ENCODE peak calls at places on chromosome 14, in seven cellular contexts. Z, Y, L, B, O, Q and K are unnamed samples.

GRCh38 chr14:24673059-24673458 is 39.1 kb upstream of the GZMB start:
- DNase-seq in Z (no peak), Y (no peak), L (no peak), B (no peak), O (no peak), Q (no peak), K (no peak)

GRCh38 chr14:73955674-73956073 is 5.6 kb downstream of the COQ6 start:
- DNase-seq in Z (no peak), Y (no peak), L (no peak), B (no peak), O (no peak), Q (no peak), K (no peak)

GRCh38 chr14:24307575-24308341 is at the start of gene CIDEB:
- DNase-seq in Z (peak; percentile 86), Y (peak; percentile 6), L (no peak), B (peak; percentile 77), O (peak; percentile 63), Q (peak; percentile 76), K (peak; percentile 87)

GRCh38 chr14:50544911-50545310 is 12.5 kb upstream of the MAP4K5 start:
- DNase-seq in Z (no peak), Y (no peak), L (no peak), B (no peak), O (no peak), Q (no peak), K (no peak)

GRCh38 chr14:55160989-55161388 is 30.4 kb downstream of the DLGAP5 start:
- DNase-seq in Z (no peak), Y (no peak), L (no peak), B (no peak), O (no peak), Q (no peak), K (no peak)

GRCh38 chr14:94307410-94307992 is 14.4 kb upstream of the SERPINA10 start:
- DNase-seq in Z (no peak), Y (no peak), L (no peak), B (no peak), O (no peak), Q (peak; percentile 72), K (peak; percentile 23)

GRCh38 chr14:23694085-23694975 is 58.2 kb downstream of the DHRS2 start:
- DNase-seq in Z (no peak), Y (no peak), L (no peak), B (peak; percentile 37), O (no peak), Q (peak; percentile 75), K (no peak)

GRCh38 chr14:74642011-74642410 is 30.0 kb upstream of the LTBP2 start:
- DNase-seq in Z (no peak), Y (no peak), L (no peak), B (no peak), O (no peak), Q (no peak), K (no peak)

GRCh38 chr14:75794615-75795038 is 133.6 kb downstream of the TTLL5 start:
- DNase-seq in Z (no peak), Y (no peak), L (no peak), B (no peak), O (no peak), Q (peak; percentile 24), K (no peak)

GRCh38 chr14:82855912-82856381 is 1322.3 kb upstream of the SEL1L start:
- DNase-seq in Z (no peak), Y (no peak), L (no peak), B (no peak), O (no peak), Q (peak; percentile 34), K (no peak)

GRCh38 chr14:66379116-66379515 is 107.1 kb upstream of the CCDC196 start:
- DNase-seq in Z (no peak), Y (no peak), L (no peak), B (no peak), O (peak; percentile 45), Q (no peak), K (no peak)